ENCODE peak calls at places on chromosome 2, in four cellular contexts. T is mucosa of descending colon, M is BJ, G is GM12878. I is an unnamed sample. For H3K36me3, the result is how much of the 10 kb centered on the place peaks cover.

GRCh38 chr2:128282246-128282975 is 36.3 kb downstream of the HS6ST1 start:
- DNase-seq in T (no peak), M (no peak), G (no peak), I (no peak)

GRCh38 chr2:228401065-228401912 is 219.8 kb upstream of the SPHKAP start:
- DNase-seq in T (no peak), M (no peak), G (no peak), I (no peak)

GRCh38 chr2:42568431-42569115 is at the start of gene MTA3:
- DNase-seq in T (peak), M (no peak), G (no peak), I (no peak)

GRCh38 chr2:207530160-207531023 is 630 bp downstream of the CREB1 start:
- DNase-seq in T (peak), M (no peak), G (no peak), I (no peak)

GRCh38 chr2:175203621-175204496 is 22.3 kb upstream of the ATP5MC3 start:
- DNase-seq in T (peak), M (no peak), G (no peak), I (no peak)

GRCh38 chr2:101766871-101767739 is 69.6 kb downstream of the MAP4K4 start:
- DNase-seq in T (no peak), M (peak), G (no peak), I (peak)

GRCh38 chr2:172554352-172555271 is 1.3 kb upstream of the PDK1 start:
- DNase-seq in T (no peak), M (no peak), G (no peak), I (no peak)

GRCh38 chr2:25082002-25082622 is 40.2 kb downstream of the EFR3B start:
- DNase-seq in T (no peak), M (no peak), G (no peak), I (no peak)

GRCh38 chr2:21836766-21837543 is 713.2 kb downstream of the TDRD15 start:
- DNase-seq in T (no peak), M (peak), G (no peak), I (no peak)

DNA sequence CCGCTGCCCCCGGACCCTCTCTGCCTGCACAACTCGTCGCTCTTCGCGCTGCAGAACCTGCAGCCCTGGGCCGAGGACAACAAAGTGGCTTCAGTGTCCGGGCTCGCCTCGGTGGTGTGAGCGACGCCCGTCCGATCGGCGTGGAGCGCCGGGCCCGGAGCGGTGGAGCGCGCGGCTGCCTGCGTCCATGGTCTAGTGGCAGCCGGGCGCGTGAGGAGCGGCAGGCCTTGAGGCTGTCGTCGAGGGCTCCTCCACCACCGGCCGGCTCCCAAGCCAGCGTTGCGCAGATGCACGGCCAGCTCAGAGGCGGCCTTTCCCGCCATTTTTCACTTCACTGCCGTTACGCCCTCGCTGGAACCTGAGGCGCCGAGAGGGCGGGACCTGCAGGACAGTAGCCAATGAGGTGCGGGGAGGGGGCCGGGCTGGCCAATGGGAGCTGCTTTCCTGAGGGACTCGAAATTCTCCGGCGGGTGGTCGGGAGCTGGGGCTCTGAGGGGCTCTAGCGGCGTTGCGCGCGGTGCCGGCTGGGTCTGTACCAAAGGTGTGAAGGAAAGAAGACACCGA is 1.9 kb downstream of the TLX2 start:
- DNase-seq in T (peak), M (no peak), G (no peak), I (no peak)
- H3K4me3 ChIP-seq in T (no peak), M (peak), G (peak), I (peak)

GRCh38 chr2:210072922-210073509 is 70.6 kb downstream of the RPE start:
- DNase-seq in T (peak), M (peak), G (no peak), I (peak)
- TF ChIP-seq CTCF in T (no peak), M (peak), G (peak), I (peak)

GRCh38 chr2:54636425-54637139 is 86.9 kb upstream of the EML6 start:
- DNase-seq in T (no peak), M (no peak), G (no peak), I (no peak)
- H3K36me3 ChIP-seq in T (under half), M (under half), G (under half), I (under half)

GRCh38 chr2:230824406-230824978 is 40.2 kb upstream of the ITM2C start:
- DNase-seq in T (peak), M (no peak), G (peak), I (peak)
- H3K4me3 ChIP-seq in T (no peak), M (peak), G (no peak), I (no peak)

DNA sequence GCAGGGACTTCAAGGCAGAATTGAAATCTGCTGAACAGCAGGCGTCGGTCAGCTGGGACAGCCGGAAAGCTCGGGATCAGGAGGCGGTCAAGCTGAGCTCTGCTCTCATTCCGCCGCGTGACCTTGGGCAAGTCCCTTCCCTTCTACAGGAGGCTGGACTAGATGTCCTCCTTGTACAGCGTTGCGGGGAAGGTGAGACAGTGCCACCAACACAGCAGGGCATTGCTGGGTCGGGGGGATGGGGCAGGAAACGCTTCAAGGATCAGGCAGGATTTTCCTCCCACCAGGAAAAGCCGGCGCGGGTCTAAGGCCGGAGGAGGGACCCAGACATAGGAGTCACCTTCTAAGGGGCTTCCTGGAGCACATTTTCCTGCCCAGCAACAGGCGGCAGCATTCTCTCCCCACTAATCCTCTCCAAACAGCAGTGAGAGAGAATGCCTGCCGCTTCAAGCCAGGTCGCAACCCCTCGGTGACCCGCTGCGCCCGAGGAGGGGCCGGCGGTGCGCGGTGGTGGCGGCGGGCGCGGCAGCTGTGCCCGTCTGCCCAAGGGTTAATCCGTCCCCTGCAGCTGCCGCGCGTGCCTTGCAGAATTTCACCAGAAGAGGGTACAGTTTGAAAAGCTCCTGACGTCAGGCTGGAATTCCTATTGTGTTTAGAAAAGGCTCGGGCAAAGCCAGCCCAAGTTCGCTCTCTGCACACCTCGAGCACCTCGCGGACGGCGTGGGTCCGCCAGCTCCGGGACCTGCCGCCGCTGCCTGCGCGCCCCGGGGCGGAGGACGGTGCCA is at the start of gene KCNF1:
- DNase-seq in T (peak), M (no peak), G (no peak), I (no peak)
- TF ChIP-seq CTCF in T (no peak), M (peak), G (no peak), I (peak)